ENCODE peak calls at places on chromosomes 4 and X, in five cellular contexts. X is endothelial cell, S is neural progenitor cell, Z is PC-3, P is pancreas. U is an unnamed sample.

GRCh38 chrX:13109811-13110210 is 65.4 kb upstream of the FAM9C start:
- DNase-seq in X (no peak), S (no peak), Z (no peak), P (no peak), U (no peak)

GRCh38 chr4:36509816-36510215 is 228.4 kb downstream of the DTHD1 start:
- DNase-seq in X (no peak), S (no peak), Z (no peak), P (no peak), U (no peak)

GRCh38 chr4:11106190-11106589 is 322.5 kb downstream of the HS3ST1 start:
- DNase-seq in X (no peak), S (no peak), Z (peak), P (no peak), U (no peak)

GRCh38 chr4:83150563-83151330 is 36.2 kb upstream of the PLAC8 start:
- DNase-seq in X (no peak), S (no peak), Z (peak), P (no peak), U (no peak)

GRCh38 chrX:97860206-97860605 is 976.5 kb downstream of the RPA4 start:
- DNase-seq in X (no peak), S (no peak), Z (peak), P (no peak), U (no peak)

GRCh38 chr4:98864560-98864959 is 64.4 kb downstream of the EIF4E start:
- DNase-seq in X (no peak), S (no peak), Z (peak), P (no peak), U (no peak)

GRCh38 chr4:139656614-139657486 is 8.8 kb upstream of the MGST2 start:
- DNase-seq in X (peak), S (peak), Z (peak), P (peak), U (peak)

GRCh38 chr4:24210332-24210902 is 320.6 kb upstream of the PPARGC1A start:
- DNase-seq in X (no peak), S (no peak), Z (no peak), P (peak), U (no peak)

GRCh38 chr4:138182838-138183426 is 59.2 kb downstream of the SLC7A11 start:
- DNase-seq in X (peak), S (peak), Z (peak), P (no peak), U (no peak)

GRCh38 chr4:187504974-187505797 is 490.4 kb upstream of the ZFP42 start:
- DNase-seq in X (peak), S (peak), Z (no peak), P (no peak), U (no peak)

GRCh38 chr4:79147251-79147650 is 178.6 kb downstream of the NAA11 start:
- DNase-seq in X (no peak), S (no peak), Z (peak), P (no peak), U (no peak)

GRCh38 chr4:10167201-10167600 is 50.6 kb upstream of the WDR1 start:
- DNase-seq in X (no peak), S (no peak), Z (no peak), P (no peak), U (no peak)

GRCh38 chr4:164872481-164872880 is 4.5 kb upstream of the APELA start:
- DNase-seq in X (no peak), S (no peak), Z (no peak), P (no peak), U (no peak)

GRCh38 chr4:1870328-1870577 is 940 bp upstream of the NSD2 start:
- DNase-seq in X (peak), S (peak), Z (peak), P (peak), U (peak)

GRCh38 chrX:39633293-39633692 is 464.5 kb downstream of the BCOR start:
- DNase-seq in X (no peak), S (no peak), Z (no peak), P (no peak), U (no peak)

GRCh38 chr4:19803406-19803805 is 448.3 kb upstream of the SLIT2 start:
- DNase-seq in X (no peak), S (no peak), Z (peak), P (no peak), U (no peak)

GRCh38 chr4:743463-744211 is 38.0 kb downstream of the PCGF3 start:
- DNase-seq in X (no peak), S (no peak), Z (no peak), P (no peak), U (no peak)

GRCh38 chrX:155246748-155247147 is 17.5 kb downstream of the RAB39B start:
- DNase-seq in X (no peak), S (no peak), Z (no peak), P (no peak), U (no peak)

GRCh38 chr4:15906024-15906443 is 32.5 kb downstream of the FGFBP1 start:
- DNase-seq in X (no peak), S (peak), Z (peak), P (no peak), U (no peak)

GRCh38 chrX:45515262-45516215 is 314.9 kb upstream of the DIPK2B start:
- DNase-seq in X (peak), S (peak), Z (peak), P (peak), U (no peak)

GRCh38 chrX:124986284-124986683 is 333.4 kb upstream of the TEX13C start:
- DNase-seq in X (no peak), S (no peak), Z (no peak), P (no peak), U (no peak)

GRCh38 chr4:125664091-125664767 is 349.5 kb downstream of the FAT4 start:
- DNase-seq in X (no peak), S (peak), Z (no peak), P (no peak), U (no peak)

GRCh38 chr4:48234575-48234974 is 35.1 kb downstream of the TEC start:
- DNase-seq in X (no peak), S (no peak), Z (no peak), P (no peak), U (no peak)

GRCh38 chrX:120310861-120311631 is at the start of gene TMEM255A:
- DNase-seq in X (no peak), S (peak), Z (no peak), P (no peak), U (no peak)

GRCh38 chr4:109754093-109754857 is 24.4 kb upstream of the PLA2G12A start:
- DNase-seq in X (no peak), S (no peak), Z (no peak), P (no peak), U (no peak)

GRCh38 chrX:155046129-155046810 is 19.6 kb downstream of the FUNDC2 start:
- DNase-seq in X (no peak), S (no peak), Z (no peak), P (no peak), U (no peak)

GRCh38 chrX:41238543-41238942 is 95.4 kb upstream of the DDX3X start:
- DNase-seq in X (no peak), S (no peak), Z (peak), P (no peak), U (no peak)

GRCh38 chrX:113629326-113629725 is 788.7 kb upstream of the AMOT start:
- DNase-seq in X (no peak), S (no peak), Z (no peak), P (no peak), U (no peak)

GRCh38 chr4:124863039-124863545 is 150.6 kb upstream of the ANKRD50 start:
- DNase-seq in X (no peak), S (no peak), Z (no peak), P (no peak), U (no peak)

GRCh38 chr4:80005863-80006262 is 67.2 kb downstream of the ANTXR2 start:
- DNase-seq in X (no peak), S (no peak), Z (peak), P (no peak), U (no peak)

GRCh38 chrX:107483976-107484726 is 34.7 kb downstream of the FRMPD3 start:
- DNase-seq in X (no peak), S (peak), Z (no peak), P (no peak), U (no peak)

GRCh38 chrX:15242899-15243555 is 26.9 kb downstream of the ASB9 start:
- DNase-seq in X (peak), S (peak), Z (peak), P (no peak), U (no peak)

GRCh38 chr4:52788806-52789205 is 37.6 kb upstream of the ERVMER34-1 start:
- DNase-seq in X (no peak), S (peak), Z (no peak), P (no peak), U (no peak)

GRCh38 chrX:51894697-51895336 is 1.4 kb downstream of the MAGED1 start:
- DNase-seq in X (peak), S (peak), Z (no peak), P (peak), U (no peak)

GRCh38 chr4:55321707-55322264 is 24.3 kb upstream of the SRD5A3 start:
- DNase-seq in X (peak), S (peak), Z (peak), P (peak), U (no peak)

GRCh38 chr4:17478073-17478472 is 33.8 kb downstream of the QDPR start:
- DNase-seq in X (no peak), S (no peak), Z (no peak), P (no peak), U (no peak)

GRCh38 chrX:114615765-114616164 is 31.9 kb downstream of the HTR2C start:
- DNase-seq in X (no peak), S (no peak), Z (no peak), P (no peak), U (no peak)

GRCh38 chr4:76748649-76749048 is 149.3 kb downstream of the SOWAHB start:
- DNase-seq in X (peak), S (peak), Z (peak), P (peak), U (no peak)
- TF ChIP-seq CTCF in X (peak), S (peak), Z (peak), P (no peak), U (no peak)

DNA sequence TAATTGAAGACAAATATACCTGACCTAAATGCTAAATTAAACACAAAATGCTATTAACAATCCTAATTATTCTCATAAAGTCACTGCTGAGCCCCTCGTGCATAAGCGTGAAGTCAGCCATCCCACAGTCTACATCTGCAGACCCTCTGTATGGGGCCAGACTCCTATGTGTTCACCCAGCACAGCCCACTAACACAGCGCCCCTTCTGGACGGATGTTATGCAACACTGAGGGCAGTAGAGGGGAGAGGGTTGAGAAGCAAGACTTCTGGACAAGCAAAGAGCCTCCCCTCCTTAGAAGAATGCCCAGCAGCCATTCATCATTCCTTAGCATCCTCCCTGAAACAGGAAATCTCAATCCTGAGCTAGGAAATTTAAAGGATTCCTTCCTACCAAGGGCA is 7.9 kb downstream of the TRPC3 start:
- DNase-seq in X (peak), S (peak), Z (no peak), P (no peak), U (no peak)
- TF ChIP-seq CTCF in X (peak), S (peak), Z (peak), P (no peak), U (peak)

GRCh38 chr4:168360271-168360670 is 41.7 kb upstream of the DDX60 start:
- DNase-seq in X (no peak), S (no peak), Z (no peak), P (no peak), U (no peak)
- TF ChIP-seq CTCF in X (no peak), S (no peak), Z (no peak), P (no peak), U (no peak)

DNA sequence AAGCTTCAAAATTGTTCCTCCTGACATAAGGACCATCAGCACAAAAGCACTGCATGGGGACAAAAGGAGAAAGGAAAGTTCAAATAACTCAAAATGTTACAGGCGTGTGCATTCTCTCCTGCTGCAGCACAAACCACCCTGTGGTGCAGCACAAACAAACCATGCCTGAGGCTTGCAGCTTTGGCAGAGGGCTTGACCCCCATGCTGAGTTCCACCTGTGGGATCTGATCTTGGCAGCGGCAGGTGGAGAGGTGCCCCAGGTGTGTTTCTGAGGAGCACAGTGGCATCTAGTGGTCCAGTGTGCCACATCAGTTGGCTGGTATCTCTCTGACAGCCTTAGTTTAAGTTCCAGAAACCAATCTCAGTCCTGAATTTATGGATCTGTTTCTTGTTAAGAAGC is 164.6 kb downstream of the SOWAHB start:
- DNase-seq in X (no peak), S (no peak), Z (peak), P (peak), U (no peak)
- TF ChIP-seq CTCF in X (no peak), S (no peak), Z (peak), P (no peak), U (no peak)

GRCh38 chr4:89164400-89164799 is 53.1 kb downstream of the TIGD2 start:
- DNase-seq in X (no peak), S (no peak), Z (peak), P (no peak), U (no peak)
- TF ChIP-seq CTCF in X (no peak), S (no peak), Z (peak), P (no peak), U (no peak)

DNA sequence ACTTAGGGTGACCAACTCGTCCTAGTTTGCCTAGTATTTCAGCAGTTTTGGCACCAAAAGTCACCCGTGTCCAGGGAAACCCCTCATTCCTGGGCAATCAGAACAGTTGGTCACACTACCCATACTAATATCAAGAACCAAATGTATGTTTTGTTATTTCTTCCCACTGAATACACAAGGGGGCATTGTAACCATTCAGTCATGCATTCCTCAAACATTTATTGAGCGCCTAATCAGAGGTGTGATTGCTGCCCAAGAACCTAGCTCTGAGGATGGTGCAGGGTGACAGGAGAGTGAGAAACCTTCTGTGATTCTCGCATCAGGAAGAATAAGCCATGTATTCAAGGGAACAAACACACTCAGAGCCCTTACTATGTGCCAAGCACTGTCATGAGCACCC is 69.8 kb upstream of the RAI2 start:
- DNase-seq in X (no peak), S (no peak), Z (peak), P (no peak), U (no peak)
- TF ChIP-seq CTCF in X (no peak), S (no peak), Z (peak), P (no peak), U (no peak)

U was measured in natural killer cell.